ENCODE peak calls at places on chromosomes 16 and 17, in seven cellular contexts. Y is A549, G is K562, E is stomach, Z is transverse colon, J is ovary, B is sigmoid colon. W is an unnamed sample.

GRCh38 chr16:75042423-75043174 is 43.8 kb downstream of the ZNRF1 start:
- DNase-seq in Y (no peak), J (no peak), E (no peak), Z (no peak), B (no peak), G (no peak), W (no peak)

GRCh38 chr17:11244781-11245180 is 3.8 kb downstream of the SHISA6 start:
- DNase-seq in J (no peak), Z (no peak), B (no peak), Y (no peak), E (no peak), G (no peak), W (no peak)

GRCh38 chr17:63434951-63435571 is 11.0 kb downstream of the CYB561 start:
- DNase-seq in J (no peak), Y (peak; percentile 76), E (peak; percentile 96), Z (peak; percentile 83), B (peak; percentile 81), G (no peak), W (no peak)

GRCh38 chr16:75250809-75251279 is 580 bp downstream of the BCAR1 start:
- DNase-seq in Z (peak; percentile 77), J (peak; percentile 62), E (peak; percentile 80), G (peak; percentile 51), Y (peak; percentile 91), B (peak; percentile 79), W (no peak)

GRCh38 chr16:25449802-25450201 is 192.2 kb upstream of the ZKSCAN2 start:
- DNase-seq in Z (no peak), G (no peak), E (no peak), Y (no peak), J (no peak), B (no peak), W (no peak)

GRCh38 chr16:16014329-16015224 is 65.2 kb downstream of the ABCC1 start:
- DNase-seq in J (peak; percentile 51), Y (peak; percentile 87), G (no peak), Z (peak; percentile 24), E (peak; percentile 81), B (peak; percentile 76), W (peak; percentile 28)

GRCh38 chr16:11359370-11359769 is 14.1 kb downstream of the RMI2 start:
- DNase-seq in Y (no peak), B (no peak), E (no peak), G (no peak), Z (no peak), J (no peak), W (no peak)

GRCh38 chr17:32486701-32487459 is at the start of gene CDK5R1:
- DNase-seq in E (peak; percentile 74), J (peak; percentile 83), Y (peak; percentile 55), G (peak; percentile 82), B (no peak), Z (peak; percentile 77), W (no peak)

GRCh38 chr16:50394215-50394802 is 25.5 kb upstream of the BRD7 start:
- DNase-seq in G (no peak), Y (no peak), E (no peak), Z (no peak), B (no peak), J (no peak), W (no peak)

GRCh38 chr17:50206604-50207293 is 5.3 kb upstream of the COL1A1 start:
- DNase-seq in E (no peak), G (peak; percentile 63), B (peak; percentile 87), Y (no peak), J (peak; percentile 85), Z (peak; percentile 35), W (peak; percentile 43)

GRCh38 chr16:77660311-77660710 is 62.0 kb upstream of the NUDT7 start:
- DNase-seq in E (no peak), Z (no peak), B (no peak), J (no peak), G (peak; percentile 18), Y (peak; percentile 33), W (no peak)

GRCh38 chr17:31564883-31565297 is 173.4 kb downstream of the RAB11FIP4 start:
- DNase-seq in E (no peak), J (peak; percentile 42), Z (no peak), Y (no peak), G (no peak), B (no peak), W (no peak)

GRCh38 chr17:28334176-28334575 is 1.1 kb downstream of the IFT20 start:
- DNase-seq in B (peak; percentile 15), J (no peak), Z (no peak), G (peak; percentile 16), Y (no peak), E (no peak), W (no peak)

GRCh38 chr17:48236681-48237134 is 129.1 kb downstream of the SNX11 start:
- DNase-seq in G (no peak), J (no peak), Y (peak; percentile 29), E (no peak), Z (no peak), B (no peak), W (no peak)

GRCh38 chr17:43570518-43570928 is 24.4 kb upstream of the ETV4 start:
- DNase-seq in E (no peak), Z (no peak), B (no peak), Y (no peak), J (no peak), G (no peak), W (no peak)

GRCh38 chr17:185445-186138 is 4.1 kb upstream of the DOC2B start:
- DNase-seq in B (no peak), E (no peak), J (no peak), G (no peak), Y (no peak), Z (no peak), W (no peak)

GRCh38 chr16:4593069-4593468 is 21.6 kb downstream of the UBALD1 start:
- DNase-seq in Z (no peak), E (no peak), J (no peak), B (no peak), Y (no peak), G (no peak), W (no peak)

GRCh38 chr16:16009396-16009795 is 60.0 kb downstream of the ABCC1 start:
- DNase-seq in E (no peak), G (no peak), Y (no peak), J (no peak), Z (no peak), B (no peak), W (no peak)

GRCh38 chr17:41417576-41418015 is 6.8 kb downstream of the KRT37 start:
- DNase-seq in E (no peak), Y (peak; percentile 67), Z (no peak), J (no peak), G (peak; percentile 16), B (no peak), W (no peak)

GRCh38 chr16:50932348-50932916 is 190.5 kb downstream of the CYLD start:
- DNase-seq in J (no peak), G (no peak), B (no peak), E (no peak), Z (no peak), Y (no peak), W (no peak)

GRCh38 chr16:54290203-54291106 is 3.9 kb upstream of the IRX3 start:
- DNase-seq in G (no peak), B (peak; percentile 28), Y (no peak), E (no peak), Z (no peak), J (no peak), W (no peak)

GRCh38 chr17:55576237-55576998 is 65.2 kb upstream of the SMIM36 start:
- DNase-seq in B (no peak), Y (peak; percentile 44), J (peak; percentile 46), E (no peak), G (peak; percentile 58), Z (no peak), W (peak; percentile 44)

GRCh38 chr16:50616883-50617629 is 64.1 kb downstream of the SNX20 start:
- DNase-seq in Z (no peak), G (no peak), J (no peak), Y (no peak), B (peak; percentile 88), E (peak; percentile 66), W (no peak)

DNA sequence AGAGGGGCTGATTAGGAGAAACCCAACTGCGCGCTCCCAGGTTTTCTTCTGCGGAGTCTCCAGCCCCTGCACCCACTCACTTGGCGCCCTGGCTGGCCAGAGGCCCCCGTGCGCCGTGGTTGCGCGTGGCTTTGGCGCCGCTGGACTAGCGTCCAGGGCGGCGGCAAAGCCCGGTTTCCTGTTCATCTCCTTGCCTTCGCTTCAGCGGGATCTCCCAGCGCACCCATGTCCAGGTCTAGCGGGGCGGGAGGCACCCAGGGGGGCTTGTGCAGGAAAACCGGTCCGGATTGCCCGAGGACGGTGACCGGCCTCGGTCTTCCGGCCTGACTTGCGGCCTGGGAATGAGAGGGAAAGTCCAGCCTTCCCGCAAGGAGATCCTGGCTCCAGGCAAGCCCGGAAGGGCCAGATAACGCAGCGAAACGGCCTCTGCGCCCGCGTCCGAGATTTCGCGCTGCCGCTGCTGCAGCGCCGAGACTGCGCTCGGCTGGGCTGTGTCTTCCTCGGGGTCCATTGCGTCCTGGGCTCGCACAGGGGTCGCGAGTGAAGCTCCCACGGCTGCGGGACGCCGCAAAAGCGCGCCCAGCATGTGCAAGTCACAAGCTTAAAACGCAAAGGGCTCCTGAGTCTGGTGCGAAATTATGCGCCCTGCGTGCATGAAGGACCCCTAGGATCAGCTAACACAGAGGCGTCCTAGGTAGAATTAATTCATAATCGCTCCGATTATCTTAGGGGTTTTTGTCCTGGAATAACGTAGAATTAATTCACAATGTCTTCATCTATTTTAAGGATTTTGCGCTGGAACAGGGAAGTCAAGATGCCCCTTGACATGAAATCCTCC is 5.7 kb downstream of the FOXF1 start:
- DNase-seq in G (no peak), Z (no peak), B (no peak), J (no peak), Y (no peak), E (no peak), W (no peak)
- H3K27ac ChIP-seq in G (no peak overlapping the region), Z (peak overlapping the region; percentile 99), B (peak overlapping the region; percentile 99), J (no peak overlapping the region), Y (no peak overlapping the region), E (peak overlapping the region; percentile 67), W (peak overlapping the region; percentile 31)

GRCh38 chr17:38707678-38708351 is 2.7 kb downstream of the MLLT6 start:
- DNase-seq in E (no peak), Y (no peak), Z (no peak), B (no peak), J (no peak), G (no peak), W (no peak)
- TF ChIP-seq EP300 in E (no peak), Y (no peak), Z (no peak), B (no peak), J (no peak), G (no peak), W (no peak)

DNA sequence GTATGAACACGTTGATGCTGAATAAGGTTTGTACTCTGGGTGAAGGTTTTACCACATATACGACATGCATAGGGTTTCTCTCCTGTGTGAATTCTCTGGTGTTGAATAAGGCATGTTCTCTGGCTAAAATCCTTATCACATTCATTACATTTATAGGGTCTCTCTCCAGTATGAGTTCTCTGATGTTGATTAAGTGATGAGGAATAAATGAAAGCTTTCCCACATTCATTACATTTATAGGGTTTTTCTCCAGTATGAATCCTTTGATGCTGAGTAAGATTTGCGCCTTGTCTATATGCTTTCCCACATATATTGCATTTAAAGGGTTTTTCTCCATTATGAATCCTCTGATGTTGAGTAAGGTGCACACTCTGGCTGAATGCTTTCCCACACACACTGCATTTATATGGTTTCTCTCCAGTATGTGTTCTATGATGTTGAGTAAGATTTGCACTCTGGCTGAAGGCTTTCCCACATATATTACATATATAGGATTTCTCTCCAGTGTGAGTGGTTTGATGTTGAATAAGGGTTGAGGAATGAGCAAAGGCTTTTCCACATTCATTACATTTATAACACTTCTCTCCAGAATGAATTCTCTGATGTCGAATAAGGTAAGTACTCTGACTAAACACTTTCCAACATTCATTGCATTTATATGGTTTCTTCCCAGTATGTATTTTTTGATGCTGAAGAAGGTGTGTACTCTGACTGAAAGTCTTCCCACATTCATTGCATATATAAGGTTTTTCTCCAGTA is 16.9 kb downstream of the ZNF287 start:
- DNase-seq in J (no peak), G (no peak), B (no peak), Y (no peak), E (no peak), Z (no peak), W (no peak)
- H3K9me3 ChIP-seq in J (peaks cover 19% of the 10 kb centered on the region), G (peaks cover 8% of the 10 kb centered on the region), B (peaks cover 61% of the 10 kb centered on the region), Y (peaks cover 99% of the 10 kb centered on the region), E (peaks cover 39% of the 10 kb centered on the region), Z (peaks cover 91% of the 10 kb centered on the region), W (peaks cover 10% of the 10 kb centered on the region)

GRCh38 chr16:89974860-89975259 is 26.3 kb downstream of the DEF8 start:
- DNase-seq in G (no peak), Y (no peak), E (no peak), Z (peak; percentile 29), B (no peak), J (no peak), W (no peak)
- H3K27ac ChIP-seq in G (no peak overlapping the region), Y (no peak overlapping the region), E (no peak overlapping the region), Z (no peak overlapping the region), B (no peak overlapping the region), J (no peak overlapping the region), W (no peak overlapping the region)